ENCODE peak calls at places on chromosomes 1 and 21, in six cellular contexts. M is uterus, H is right lobe of liver, O is thoracic aorta, E is body of pancreas, Y is Peyer's patch. R is an unnamed sample.

GRCh38 chr1:102045752-102046151 is 49.0 kb upstream of the OLFM3 start:
- DNase-seq in M (no peak), H (no peak), O (no peak), E (peak; percentile 14), Y (peak; percentile 62), R (no peak)

GRCh38 chr1:39898648-39899603 is 2.8 kb downstream of the MYCL start:
- DNase-seq in M (no peak), H (peak; percentile 93), O (no peak), E (peak; percentile 90), Y (peak; percentile 70), R (no peak)

GRCh38 chr1:67489643-67490042 is 59.4 kb upstream of the SERBP1 start:
- DNase-seq in M (no peak), H (no peak), O (no peak), E (peak; percentile 11), Y (no peak), R (no peak)

GRCh38 chr1:905071-905749 is 18.5 kb upstream of the SAMD11 start:
- DNase-seq in M (peak; percentile 30), H (peak; percentile 59), O (no peak), E (peak; percentile 39), Y (peak; percentile 63), R (peak; percentile 74)

GRCh38 chr1:27350673-27351540 is 9.1 kb downstream of the SYTL1 start:
- DNase-seq in M (no peak), H (no peak), O (no peak), E (no peak), Y (peak; percentile 62), R (peak; percentile 79)

GRCh38 chr1:98323906-98324358 is 337.6 kb upstream of the SNX7 start:
- DNase-seq in M (no peak), H (no peak), O (peak; percentile 14), E (peak; percentile 19), Y (peak; percentile 52), R (no peak)

GRCh38 chr1:57363643-57364042 is 60.2 kb downstream of the DAB1 start:
- DNase-seq in M (no peak), H (no peak), O (no peak), E (no peak), Y (no peak), R (no peak)

GRCh38 chr1:17731460-17731859 is 23.7 kb upstream of the ACTL8 start:
- DNase-seq in M (no peak), H (no peak), O (no peak), E (no peak), Y (no peak), R (no peak)

GRCh38 chr1:42949312-42950145 is 9.1 kb downstream of the SLC2A1 start:
- DNase-seq in M (no peak), H (peak; percentile 76), O (no peak), E (no peak), Y (no peak), R (no peak)

GRCh38 chr21:26169611-26170470 is 729 bp downstream of the APP start:
- DNase-seq in M (peak; percentile 42), H (peak; percentile 70), O (no peak), E (peak; percentile 65), Y (peak; percentile 71), R (peak; percentile 82)

GRCh38 chr1:231636157-231636556 is 9.6 kb downstream of the DISC1 start:
- DNase-seq in M (no peak), H (no peak), O (no peak), E (no peak), Y (no peak), R (no peak)

GRCh38 chr1:179831225-179831624 is 46.4 kb downstream of the TOR1AIP2 start:
- DNase-seq in M (no peak), H (no peak), O (no peak), E (no peak), Y (no peak), R (no peak)

GRCh38 chr1:199687321-199687720 is 340.2 kb upstream of the NR5A2 start:
- DNase-seq in M (no peak), H (no peak), O (no peak), E (no peak), Y (no peak), R (no peak)

GRCh38 chr21:36718951-36719501 is 20.1 kb downstream of the SIM2 start:
- DNase-seq in M (no peak), H (peak; percentile 33), O (no peak), E (no peak), Y (peak; percentile 84), R (peak; percentile 53)

GRCh38 chr1:87449348-87449963 is 120.8 kb downstream of the LMO4 start:
- DNase-seq in M (peak; percentile 25), H (peak; percentile 83), O (peak; percentile 22), E (peak; percentile 83), Y (peak; percentile 68), R (no peak)

GRCh38 chr1:235024706-235025421 is 103.8 kb downstream of the TOMM20 start:
- DNase-seq in M (no peak), H (no peak), O (no peak), E (no peak), Y (peak; percentile 44), R (no peak)

GRCh38 chr1:62003777-62004176 is 190.9 kb upstream of the L1TD1 start:
- DNase-seq in M (no peak), H (no peak), O (no peak), E (no peak), Y (no peak), R (no peak)

GRCh38 chr1:64242895-64243756 is 39.7 kb downstream of the UBE2U start:
- DNase-seq in M (no peak), H (no peak), O (no peak), E (no peak), Y (no peak), R (no peak)

GRCh38 chr21:15003463-15004135 is 61.2 kb downstream of the NRIP1 start:
- DNase-seq in M (no peak), H (no peak), O (no peak), E (no peak), Y (no peak), R (no peak)

GRCh38 chr21:31885146-31885545 is 12.3 kb downstream of the HUNK start:
- DNase-seq in M (no peak), H (no peak), O (no peak), E (no peak), Y (no peak), R (no peak)

GRCh38 chr1:5287178-5288155 is 633.1 kb downstream of the AJAP1 start:
- DNase-seq in M (no peak), H (no peak), O (no peak), E (peak; percentile 52), Y (no peak), R (no peak)

GRCh38 chr1:81287681-81288080 is 513.1 kb upstream of the ADGRL2 start:
- DNase-seq in M (no peak), H (no peak), O (no peak), E (no peak), Y (no peak), R (no peak)

GRCh38 chr1:64882574-64883255 is 83.6 kb downstream of the JAK1 start:
- DNase-seq in M (no peak), H (no peak), O (no peak), E (no peak), Y (no peak), R (no peak)

GRCh38 chr1:54887665-54888071 is 673 bp upstream of the DHCR24 start:
- DNase-seq in M (no peak), H (peak; percentile 81), O (no peak), E (no peak), Y (no peak), R (peak; percentile 81)
- H3K27ac ChIP-seq in M (no peak overlapping the region), H (peak overlapping the region; percentile 58), O (peak overlapping the region; percentile 8), E (peak overlapping the region; percentile 68), Y (peak overlapping the region; percentile 65), R (peak overlapping the region; percentile 79)

DNA sequence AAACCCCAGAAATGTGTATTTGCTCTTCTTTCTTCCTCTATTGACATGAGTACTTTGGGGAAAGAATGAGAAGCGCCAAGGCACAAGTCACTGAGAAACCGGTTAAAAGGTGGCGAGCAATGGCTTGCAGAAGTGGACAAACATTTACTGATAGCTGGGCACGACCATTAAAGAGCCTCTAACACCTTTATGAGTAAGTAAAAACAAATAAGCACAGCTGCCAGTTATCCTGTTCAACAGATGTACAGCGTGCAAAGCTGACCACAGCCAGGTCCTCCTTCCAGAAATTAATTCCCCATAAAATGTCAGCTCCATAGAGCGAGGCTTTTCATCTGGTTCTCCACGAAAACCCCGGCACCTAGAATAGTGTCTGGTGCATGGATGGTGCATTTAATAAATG is 72.7 kb downstream of the CAPZB start:
- DNase-seq in M (no peak), H (no peak), O (no peak), E (no peak), Y (no peak), R (no peak)
- H3K27ac ChIP-seq in M (peak overlapping the region; percentile 71), H (no peak overlapping the region), O (peak overlapping the region; percentile 72), E (no peak overlapping the region), Y (no peak overlapping the region), R (peak overlapping the region; percentile 51)

GRCh38 chr1:191674780-191675179 is 483.5 kb upstream of the RGS18 start:
- DNase-seq in M (no peak), H (no peak), O (no peak), E (no peak), Y (no peak), R (no peak)
- H3K27ac ChIP-seq in M (no peak overlapping the region), H (no peak overlapping the region), O (no peak overlapping the region), E (no peak overlapping the region), Y (no peak overlapping the region), R (no peak overlapping the region)

GRCh38 chr1:168360151-168360550 is 79.5 kb downstream of the TBX19 start:
- DNase-seq in M (no peak), H (no peak), O (no peak), E (no peak), Y (peak; percentile 59), R (no peak)
- H3K27ac ChIP-seq in M (no peak overlapping the region), H (no peak overlapping the region), O (no peak overlapping the region), E (no peak overlapping the region), Y (no peak overlapping the region), R (no peak overlapping the region)

GRCh38 chr1:107196973-107197562 is 56.2 kb downstream of the NTNG1 start:
- DNase-seq in M (no peak), H (no peak), O (no peak), E (no peak), Y (peak; percentile 47), R (no peak)

GRCh38 chr1:107198581-107198980 is 57.7 kb downstream of the NTNG1 start:
- DNase-seq in M (no peak), H (peak; percentile 60), O (no peak), E (no peak), Y (no peak), R (no peak)

DNA sequence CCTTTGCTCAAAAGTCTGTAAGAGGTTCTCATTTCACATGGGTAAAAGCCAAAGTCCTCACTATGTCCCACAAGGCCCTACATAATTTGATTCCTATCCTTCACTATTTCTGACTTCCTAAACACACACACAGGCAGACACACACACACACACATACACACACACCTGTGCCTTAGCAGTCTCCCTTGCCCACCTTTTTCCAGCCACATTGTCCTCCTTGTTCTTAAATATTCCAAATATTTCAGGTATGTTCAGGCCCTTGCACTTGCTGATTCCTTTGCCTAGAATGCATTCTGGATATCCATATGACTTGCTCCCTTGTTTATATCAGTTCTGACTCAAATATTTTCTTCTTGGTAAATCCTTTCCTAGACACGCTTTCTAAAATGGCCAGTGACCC is 54.6 kb downstream of the NTNG1 start:
- DNase-seq in M (no peak), H (no peak), O (no peak), E (no peak), Y (no peak), R (no peak)
- H3K27ac ChIP-seq in M (no peak overlapping the region), H (no peak overlapping the region), O (no peak overlapping the region), E (no peak overlapping the region), Y (no peak overlapping the region), R (no peak overlapping the region)

DNA sequence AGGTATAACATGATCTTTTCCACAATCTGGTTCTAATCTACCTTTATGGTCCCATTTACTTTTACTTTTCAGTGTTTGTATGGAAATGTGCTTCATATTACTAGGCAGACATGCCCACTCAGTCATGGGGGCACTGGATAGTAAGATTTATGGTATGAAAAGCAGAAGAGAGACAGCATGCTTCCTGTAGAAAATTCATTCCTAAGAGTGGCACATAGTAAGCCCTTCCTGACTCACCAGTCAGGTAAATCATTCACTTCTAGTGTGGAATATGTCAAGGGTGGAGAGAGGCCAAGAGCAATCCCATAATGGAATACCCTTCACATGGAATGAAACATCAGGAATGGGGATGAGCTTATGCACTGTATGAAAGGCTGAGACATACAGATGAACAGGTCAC is 49.5 kb upstream of the BCL10 start:
- DNase-seq in M (no peak), H (no peak), O (no peak), E (no peak), Y (no peak), R (no peak)
- H3K27ac ChIP-seq in M (no peak overlapping the region), H (no peak overlapping the region), O (no peak overlapping the region), E (no peak overlapping the region), Y (no peak overlapping the region), R (no peak overlapping the region)

R was measured in upper lobe of right lung.